ENCODE peak calls at places on chromosomes 2 and 18, in seven cellular contexts. F is H9, G is IMR-90, B is neuronal stem cell, Z is trophoblast cell, C is mesenchymal stem cell, O is H1. T is an unnamed sample.

GRCh38 chr2:118443596-118443995 is 355.3 kb downstream of the INSIG2 start:
- DNase-seq in O (no peak), F (no peak), B (no peak), C (no peak), Z (no peak), G (peak; percentile 17), T (peak; percentile 29)

GRCh38 chr2:178796079-178796677 is 11.0 kb downstream of the TTN start:
- DNase-seq in Z (no peak), B (peak; percentile 11), O (no peak), G (peak; percentile 50), C (peak; percentile 38), F (no peak), T (no peak)

GRCh38 chr2:45891719-45892118 is 240.2 kb downstream of the PRKCE start:
- DNase-seq in F (no peak), G (no peak), Z (no peak), O (no peak), B (no peak), C (no peak), T (no peak)

GRCh38 chr2:108615480-108616090 is 81.3 kb downstream of the LIMS1 start:
- DNase-seq in G (no peak), O (no peak), C (no peak), Z (no peak), F (no peak), B (no peak), T (no peak)

GRCh38 chr18:8732442-8733360 is 27.3 kb downstream of the MTCL1 start:
- DNase-seq in Z (no peak), G (no peak), F (no peak), C (no peak), B (no peak), O (no peak), T (peak; percentile 30)

GRCh38 chr2:210913461-210913860 is 357.1 kb downstream of the CPS1 start:
- DNase-seq in B (no peak), O (no peak), C (no peak), F (no peak), Z (no peak), G (no peak), T (no peak)

GRCh38 chr2:216590780-216591179 is 42.4 kb upstream of the IGFBP2 start:
- DNase-seq in F (peak; percentile 50), C (peak; percentile 28), B (no peak), G (peak; percentile 51), Z (no peak), O (no peak), T (peak; percentile 58)

GRCh38 chr18:48959921-48960920 is 9.5 kb upstream of the SMAD7 start:
- DNase-seq in B (no peak), C (peak; percentile 93), G (peak; percentile 61), Z (no peak), O (no peak), F (peak; percentile 94), T (peak; percentile 97)

GRCh38 chr2:176768185-176768584 is 444.4 kb upstream of the HNRNPA3 start:
- DNase-seq in G (no peak), B (no peak), O (no peak), F (no peak), C (no peak), Z (no peak), T (no peak)

GRCh38 chr2:126270587-126270986 is 385.4 kb upstream of the GYPC start:
- DNase-seq in G (no peak), O (no peak), F (no peak), B (no peak), C (no peak), Z (no peak), T (no peak)

GRCh38 chr2:126269911-126270310 is 386.0 kb upstream of the GYPC start:
- DNase-seq in Z (no peak), G (no peak), C (no peak), O (no peak), B (no peak), F (no peak), T (no peak)

DNA sequence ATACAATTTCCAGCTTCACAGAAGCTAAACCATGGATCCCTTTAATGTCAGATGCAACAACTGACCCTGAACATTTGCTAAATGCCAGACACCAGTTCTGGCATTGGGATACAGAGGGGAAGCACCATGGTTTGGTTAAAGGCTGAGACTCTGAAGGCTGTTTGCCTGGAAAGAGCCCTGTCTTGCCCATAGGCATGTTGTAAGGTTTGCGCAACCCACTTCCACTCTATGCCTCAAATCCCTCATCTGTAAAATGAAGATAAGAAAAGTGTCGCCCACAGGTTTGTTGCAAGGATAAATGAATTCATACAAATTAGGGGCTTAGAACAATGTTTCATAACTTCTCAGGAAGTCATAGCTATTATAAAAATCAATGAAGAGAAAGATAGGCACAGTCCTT is 380.9 kb upstream of the GYPC start:
- DNase-seq in C (no peak), G (no peak), B (no peak), Z (no peak), O (no peak), F (no peak), T (no peak)
- H2AK5ac ChIP-seq in C (no peak overlapping the region), G (no peak overlapping the region), B (no peak overlapping the region), Z (no peak overlapping the region), O (no peak overlapping the region), F (no peak overlapping the region), T (no peak overlapping the region)

GRCh38 chr2:79016315-79016714 is 9.2 kb upstream of the REG3G start:
- DNase-seq in C (no peak), Z (no peak), F (no peak), B (no peak), O (no peak), G (no peak), T (no peak)
- H2BK5ac ChIP-seq in C (no peak overlapping the region), Z (no peak overlapping the region), F (no peak overlapping the region), B (no peak overlapping the region), O (no peak overlapping the region), G (no peak overlapping the region), T (no peak overlapping the region)

DNA sequence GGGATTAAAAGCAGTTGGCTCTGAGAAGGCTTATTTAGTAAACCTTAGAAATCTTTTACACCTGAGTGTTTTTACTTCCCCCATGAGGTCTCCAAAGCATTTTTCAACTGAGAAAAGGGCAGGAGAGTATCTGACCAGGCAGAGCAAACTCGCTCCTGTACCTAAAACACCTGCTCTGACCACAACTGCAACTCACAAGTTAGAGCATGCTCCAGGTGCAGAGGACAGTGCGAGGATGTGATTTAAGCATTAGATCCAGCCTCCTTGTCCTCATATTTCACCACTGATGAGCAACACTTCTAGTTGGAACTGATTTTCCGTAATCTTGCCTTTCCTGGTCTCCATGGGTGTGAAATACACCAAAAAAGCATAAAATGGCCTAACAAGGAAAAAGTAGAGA is 34.5 kb upstream of the TBC1D8 start:
- DNase-seq in O (no peak), F (no peak), G (no peak), C (no peak), B (no peak), Z (no peak), T (no peak)
- H2BK120ac ChIP-seq in O (no peak overlapping the region), F (no peak overlapping the region), G (no peak overlapping the region), C (no peak overlapping the region), B (no peak overlapping the region), Z (no peak overlapping the region), T (no peak overlapping the region)

GRCh38 chr18:50871846-50872245 is 7.1 kb upstream of the ME2 start:
- DNase-seq in F (no peak), B (no peak), Z (no peak), O (no peak), G (no peak), C (no peak), T (no peak)
- H2AK5ac ChIP-seq in F (no peak overlapping the region), B (no peak overlapping the region), Z (no peak overlapping the region), O (no peak overlapping the region), G (no peak overlapping the region), C (no peak overlapping the region), T (no peak overlapping the region)

GRCh38 chr18:11663630-11664029 is 25.4 kb upstream of the GNAL start:
- DNase-seq in O (no peak), G (no peak), C (no peak), B (no peak), Z (no peak), F (no peak), T (no peak)

GRCh38 chr18:11665587-11665986 is 23.5 kb upstream of the GNAL start:
- DNase-seq in F (no peak), G (no peak), O (no peak), B (no peak), Z (no peak), C (no peak), T (no peak)

GRCh38 chr18:11666176-11666575 is 22.9 kb upstream of the GNAL start:
- DNase-seq in O (no peak), C (no peak), F (peak; percentile 27), Z (no peak), G (no peak), B (no peak), T (no peak)

GRCh38 chr18:11665146-11665545 is 23.9 kb upstream of the GNAL start:
- DNase-seq in C (no peak), B (no peak), G (no peak), O (no peak), Z (no peak), F (no peak), T (no peak)

GRCh38 chr18:11664286-11664685 is 24.8 kb upstream of the GNAL start:
- DNase-seq in G (no peak), Z (no peak), B (no peak), C (no peak), F (no peak), O (no peak), T (no peak)
- H2BK5ac ChIP-seq in G (no peak overlapping the region), Z (no peak overlapping the region), B (no peak overlapping the region), C (no peak overlapping the region), F (no peak overlapping the region), O (no peak overlapping the region), T (no peak overlapping the region)

GRCh38 chr2:64228126-64228678 is 84.0 kb upstream of the PELI1 start:
- DNase-seq in B (peak; percentile 84), G (peak; percentile 53), O (peak; percentile 88), Z (peak; percentile 66), F (peak; percentile 97), C (peak; percentile 81), T (peak; percentile 98)
- H2BK120ac ChIP-seq in B (no peak overlapping the region), G (no peak overlapping the region), O (no peak overlapping the region), Z (peak overlapping the region; percentile 46), F (no peak overlapping the region), C (no peak overlapping the region), T (peak overlapping the region; percentile 35)

GRCh38 chr2:86747708-86748627 is 27.9 kb downstream of the RMND5A start:
- DNase-seq in C (peak; percentile 88), F (no peak), B (no peak), O (no peak), Z (no peak), G (peak; percentile 90), T (peak; percentile 93)

GRCh38 chr2:86751778-86752177 is 31.7 kb downstream of the RMND5A start:
- DNase-seq in G (no peak), C (no peak), Z (no peak), B (no peak), F (no peak), O (no peak), T (no peak)

GRCh38 chr2:86750240-86750839 is 30.2 kb downstream of the RMND5A start:
- DNase-seq in C (peak; percentile 20), O (no peak), G (no peak), Z (no peak), B (no peak), F (no peak), T (peak; percentile 42)

GRCh38 chr2:86753606-86754005 is 33.5 kb downstream of the RMND5A start:
- DNase-seq in Z (no peak), O (no peak), G (no peak), C (no peak), F (no peak), B (no peak), T (no peak)

GRCh38 chr2:86752934-86753333 is 32.8 kb downstream of the RMND5A start:
- DNase-seq in B (no peak), F (no peak), Z (no peak), C (no peak), G (no peak), O (no peak), T (no peak)
- H2AK5ac ChIP-seq in B (no peak overlapping the region), F (no peak overlapping the region), Z (no peak overlapping the region), C (no peak overlapping the region), G (no peak overlapping the region), O (no peak overlapping the region), T (no peak overlapping the region)

T was measured in mesendoderm.